ENCODE peak calls at places on chromosome 6, in eight cellular contexts. X is suprapubic skin, Q is left lung, D is heart left ventricle, P is HepG2, O is tibial artery, C is astrocyte, A is vagina. U is an unnamed sample.

GRCh38 chr6:63349401-63349800 is 29.6 kb upstream of the LGSN start:
- DNase-seq in O (no peak), P (no peak), C (no peak), D (no peak), X (no peak), A (no peak), Q (no peak), U (no peak)

GRCh38 chr6:35136185-35136584 is 5.0 kb downstream of the TCP11 start:
- DNase-seq in D (no peak), C (no peak), Q (no peak), A (no peak), O (no peak), X (no peak), P (no peak), U (no peak)

GRCh38 chr6:87606199-87606598 is 16.3 kb downstream of the ORC3 start:
- DNase-seq in C (no peak), P (no peak), X (no peak), Q (no peak), D (no peak), O (no peak), A (no peak), U (no peak)

GRCh38 chr6:114747995-114748625 is 405.3 kb upstream of the HS3ST5 start:
- DNase-seq in O (peak), Q (no peak), X (peak), P (peak), C (peak), D (peak), A (no peak), U (peak)

GRCh38 chr6:166540631-166541331 is 45.7 kb downstream of the RAMACL start:
- DNase-seq in O (no peak), D (no peak), X (no peak), C (peak), P (no peak), A (no peak), Q (no peak), U (no peak)

GRCh38 chr6:364609-365540 is 26.7 kb upstream of the IRF4 start:
- DNase-seq in D (peak), C (no peak), Q (no peak), A (no peak), O (no peak), P (no peak), X (no peak), U (no peak)

GRCh38 chr6:28965706-28966105 is 39.4 kb downstream of the ZNF311 start:
- DNase-seq in O (no peak), D (no peak), X (no peak), Q (no peak), A (no peak), P (no peak), C (no peak), U (no peak)

GRCh38 chr6:144104898-144105487 is 9.6 kb upstream of the SF3B5 start:
- DNase-seq in A (no peak), P (peak), Q (no peak), D (no peak), X (no peak), C (peak), O (no peak), U (peak)

GRCh38 chr6:138465007-138465645 is 34.2 kb downstream of the NHSL1 start:
- DNase-seq in D (no peak), X (no peak), P (peak), O (no peak), A (no peak), Q (no peak), C (peak), U (peak)

GRCh38 chr6:503610-504362 is 112.2 kb downstream of the IRF4 start:
- DNase-seq in O (no peak), C (no peak), Q (no peak), P (no peak), D (peak), X (no peak), A (no peak), U (no peak)

GRCh38 chr6:148716811-148717210 is 30.0 kb upstream of the UST start:
- DNase-seq in O (no peak), C (no peak), P (no peak), Q (no peak), D (no peak), X (no peak), A (no peak), U (no peak)

GRCh38 chr6:1029196-1029595 is 282.7 kb upstream of the FOXQ1 start:
- DNase-seq in O (no peak), A (no peak), C (no peak), Q (no peak), P (no peak), X (peak), D (no peak), U (no peak)

GRCh38 chr6:164807125-164807524 is 502.3 kb downstream of the C6orf118 start:
- DNase-seq in Q (no peak), O (no peak), C (no peak), D (no peak), P (no peak), X (no peak), A (no peak), U (no peak)

GRCh38 chr6:138655828-138656227 is 117.7 kb upstream of the CCDC28A start:
- DNase-seq in D (no peak), X (no peak), O (peak), P (no peak), Q (no peak), C (no peak), A (no peak), U (no peak)

GRCh38 chr6:142822882-142823578 is 121.9 kb downstream of the HIVEP2 start:
- DNase-seq in C (no peak), X (no peak), Q (no peak), D (no peak), A (no peak), P (no peak), O (no peak), U (no peak)

GRCh38 chr6:63677282-63677681 is 41.7 kb downstream of the PHF3 start:
- DNase-seq in D (no peak), O (no peak), X (no peak), C (no peak), Q (no peak), P (peak), A (no peak), U (no peak)

GRCh38 chr6:136846046-136846445 is 23.7 kb downstream of the PEX7 start:
- DNase-seq in D (no peak), O (peak), A (no peak), P (peak), Q (no peak), X (no peak), C (peak), U (peak)

GRCh38 chr6:31712296-31712695 is 2.9 kb upstream of the LY6G6D start:
- DNase-seq in P (no peak), D (peak), O (no peak), Q (no peak), X (no peak), C (no peak), A (no peak), U (no peak)

GRCh38 chr6:34412643-34413214 is 13.1 kb downstream of the RPS10 start:
- DNase-seq in P (no peak), O (no peak), Q (no peak), A (no peak), C (peak), X (no peak), D (no peak), U (no peak)

GRCh38 chr6:32852018-32852843 is 1.3 kb downstream of the TAP1 start:
- DNase-seq in C (no peak), D (peak), Q (peak), A (peak), X (no peak), P (no peak), O (peak), U (no peak)

GRCh38 chr6:53294095-53294494 is 54.7 kb downstream of the ELOVL5 start:
- DNase-seq in D (no peak), O (no peak), X (no peak), Q (no peak), P (peak), A (no peak), C (no peak), U (no peak)

GRCh38 chr6:80144753-80145152 is 38.3 kb downstream of the BCKDHB start:
- DNase-seq in D (no peak), X (no peak), P (no peak), A (no peak), C (no peak), Q (no peak), O (no peak), U (no peak)

GRCh38 chr6:169647637-169648036 is 54.2 kb downstream of the WDR27 start:
- DNase-seq in A (no peak), C (no peak), O (no peak), D (no peak), P (no peak), X (no peak), Q (no peak), U (no peak)

GRCh38 chr6:38193051-38193450 is 373.5 kb downstream of the ZFAND3 start:
- DNase-seq in X (peak), P (no peak), O (no peak), D (no peak), C (no peak), Q (no peak), A (no peak), U (no peak)

GRCh38 chr6:98787961-98788360 is 46.4 kb upstream of the POU3F2 start:
- DNase-seq in P (no peak), D (no peak), A (no peak), Q (no peak), C (peak), O (no peak), X (no peak), U (no peak)

GRCh38 chr6:62298745-62299392 is 12.8 kb upstream of the KHDRBS2 start:
- DNase-seq in P (no peak), C (no peak), A (no peak), D (no peak), O (no peak), X (no peak), Q (no peak), U (no peak)

GRCh38 chr6:40996591-40997247 is 42.3 kb downstream of the UNC5CL start:
- DNase-seq in C (peak), D (no peak), O (no peak), A (peak), Q (no peak), P (peak), X (no peak), U (no peak)

GRCh38 chr6:16704706-16705402 is 56.4 kb downstream of the ATXN1 start:
- DNase-seq in A (no peak), C (peak), P (no peak), X (no peak), Q (no peak), O (no peak), D (no peak), U (no peak)

GRCh38 chr6:53603381-53604121 is 58.6 kb upstream of the GCLC start:
- DNase-seq in P (no peak), C (peak), D (no peak), A (no peak), X (no peak), Q (no peak), O (no peak), U (peak)

GRCh38 chr6:169208011-169208410 is 45.6 kb downstream of the THBS2 start:
- DNase-seq in P (no peak), O (no peak), Q (no peak), D (no peak), C (peak), A (no peak), X (no peak), U (no peak)

GRCh38 chr6:8670792-8671191 is 235.4 kb upstream of the SLC35B3 start:
- DNase-seq in C (no peak), P (no peak), X (no peak), D (no peak), A (no peak), Q (no peak), O (no peak), U (no peak)

GRCh38 chr6:137933696-137934095 is 66.6 kb downstream of the TNFAIP3 start:
- DNase-seq in A (no peak), X (no peak), C (peak), O (peak), Q (no peak), D (peak), P (no peak), U (peak)

GRCh38 chr6:147547369-147547902 is 38.9 kb downstream of the SAMD5 start:
- DNase-seq in O (no peak), C (no peak), X (no peak), P (no peak), Q (no peak), D (no peak), A (no peak), U (no peak)

GRCh38 chr6:107712523-107713213 is 111.4 kb downstream of the SCML4 start:
- DNase-seq in X (no peak), Q (no peak), P (no peak), D (no peak), O (no peak), A (peak), C (peak), U (peak)
- H3K4me3 ChIP-seq in X (peak), Q (peak), P (no peak), D (no peak), O (peak), A (peak), C (no peak), U (peak)

GRCh38 chr6:134211297-134211696 is 106.6 kb downstream of the SGK1 start:
- DNase-seq in A (no peak), D (no peak), C (no peak), O (no peak), Q (no peak), P (no peak), X (no peak), U (no peak)
- H3K27ac ChIP-seq in A (no peak), D (no peak), C (no peak), O (no peak), Q (no peak), P (no peak), X (no peak), U (no peak)

DNA sequence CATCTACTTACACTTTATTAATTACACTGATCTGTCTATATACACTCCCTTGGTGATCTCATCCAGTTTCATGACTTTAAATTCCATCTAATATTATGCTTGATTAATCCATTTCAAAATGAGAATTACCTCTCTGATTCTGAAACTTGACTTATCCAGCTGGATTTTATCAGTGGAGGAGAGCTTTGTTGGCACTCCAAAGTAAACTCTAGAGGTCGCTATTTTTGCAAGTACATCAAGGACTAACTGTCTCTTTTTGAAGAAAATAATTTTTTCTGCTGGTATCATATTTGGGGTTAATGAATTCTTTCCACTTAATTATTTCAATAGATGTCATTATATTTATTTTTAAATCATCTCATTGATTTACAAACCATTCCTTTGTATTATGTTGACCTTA is 630.3 kb upstream of the MAN1A1 start:
- DNase-seq in D (no peak), X (no peak), A (no peak), Q (no peak), C (no peak), O (no peak), P (peak), U (no peak)
- TF ChIP-seq CTCF in D (no peak), X (no peak), A (no peak), Q (no peak), C (peak), O (no peak), P (no peak), U (no peak)

DNA sequence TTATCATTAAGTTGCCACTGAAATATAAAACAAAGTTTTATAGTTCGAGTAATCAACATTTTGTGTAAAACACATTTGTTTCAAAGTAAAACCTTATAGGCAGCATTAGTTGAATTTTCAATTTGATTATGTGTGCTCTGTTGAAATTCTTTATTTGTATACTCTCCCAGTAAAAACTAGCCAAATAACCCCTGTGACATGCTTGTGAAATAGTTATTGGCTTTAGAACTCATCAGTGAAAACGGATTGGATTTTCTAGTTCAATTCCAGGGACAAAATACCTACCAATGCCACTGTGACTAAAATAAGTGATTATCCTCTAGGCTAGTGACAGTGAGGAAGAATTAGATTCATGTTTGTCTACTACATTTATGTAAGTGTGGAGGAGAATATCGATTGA is 212.9 kb downstream of the TMEM200A start:
- DNase-seq in P (no peak), D (no peak), X (no peak), Q (no peak), O (no peak), C (no peak), A (no peak), U (no peak)
- H3K4me3 ChIP-seq in P (no peak), D (no peak), X (no peak), Q (no peak), O (no peak), C (no peak), A (no peak), U (no peak)

GRCh38 chr6:17874753-17875152 is 112.7 kb downstream of the KIF13A start:
- DNase-seq in D (no peak), X (no peak), C (no peak), O (no peak), P (no peak), A (no peak), Q (no peak), U (no peak)

GRCh38 chr6:17879224-17879623 is 108.2 kb downstream of the KIF13A start:
- DNase-seq in O (no peak), Q (no peak), D (no peak), X (no peak), P (no peak), A (no peak), C (peak), U (no peak)

GRCh38 chr6:17878734-17879133 is 108.7 kb downstream of the KIF13A start:
- DNase-seq in C (no peak), D (no peak), O (no peak), Q (no peak), X (no peak), P (peak), A (no peak), U (no peak)

GRCh38 chr6:17877890-17878440 is 109.5 kb downstream of the KIF13A start:
- DNase-seq in C (no peak), A (no peak), Q (no peak), D (no peak), X (no peak), P (no peak), O (no peak), U (no peak)

DNA sequence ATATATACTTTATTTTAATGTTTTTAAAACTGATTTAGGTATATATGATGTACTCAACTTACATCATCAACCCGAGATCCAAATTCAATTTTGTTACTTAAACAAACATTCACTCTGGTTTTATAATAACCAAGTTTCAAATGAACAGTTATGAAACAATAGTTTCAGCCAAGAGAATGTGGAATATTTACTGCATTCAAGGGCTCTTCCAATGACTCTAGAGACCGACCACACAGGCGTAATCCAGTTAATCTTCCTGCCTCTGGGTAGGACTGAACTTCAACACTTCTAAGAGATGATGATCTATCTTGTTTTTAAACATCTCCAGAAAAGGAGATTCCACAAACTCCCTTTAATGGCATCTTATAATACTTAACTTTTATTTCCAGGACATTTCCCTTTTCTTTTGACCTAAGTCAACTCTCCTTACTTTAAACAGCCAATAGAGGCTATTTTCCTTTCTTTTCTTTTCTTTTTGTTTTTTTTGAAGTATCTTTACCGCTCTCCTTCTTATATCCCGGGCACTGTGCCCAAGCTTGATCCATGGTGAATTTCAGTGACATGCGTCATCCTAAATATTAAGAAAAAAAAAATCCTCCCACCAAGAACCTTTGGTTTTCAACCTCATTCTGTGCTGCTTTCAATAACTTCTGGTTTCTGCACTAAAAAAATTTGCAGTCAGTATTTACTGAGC is 110.1 kb downstream of the KIF13A start:
- DNase-seq in O (no peak), C (peak), D (no peak), A (no peak), P (no peak), X (no peak), Q (no peak), U (peak)
- H3K27ac ChIP-seq in O (no peak), C (peak), D (no peak), A (no peak), P (no peak), X (no peak), Q (no peak), U (peak)

GRCh38 chr6:4912559-4912958 is 91.3 kb downstream of the RPP40 start:
- DNase-seq in O (no peak), P (no peak), Q (no peak), D (no peak), A (no peak), C (no peak), X (no peak), U (no peak)
- TF ChIP-seq CTCF in O (no peak), P (no peak), Q (no peak), D (no peak), A (no peak), C (no peak), X (no peak), U (no peak)

DNA sequence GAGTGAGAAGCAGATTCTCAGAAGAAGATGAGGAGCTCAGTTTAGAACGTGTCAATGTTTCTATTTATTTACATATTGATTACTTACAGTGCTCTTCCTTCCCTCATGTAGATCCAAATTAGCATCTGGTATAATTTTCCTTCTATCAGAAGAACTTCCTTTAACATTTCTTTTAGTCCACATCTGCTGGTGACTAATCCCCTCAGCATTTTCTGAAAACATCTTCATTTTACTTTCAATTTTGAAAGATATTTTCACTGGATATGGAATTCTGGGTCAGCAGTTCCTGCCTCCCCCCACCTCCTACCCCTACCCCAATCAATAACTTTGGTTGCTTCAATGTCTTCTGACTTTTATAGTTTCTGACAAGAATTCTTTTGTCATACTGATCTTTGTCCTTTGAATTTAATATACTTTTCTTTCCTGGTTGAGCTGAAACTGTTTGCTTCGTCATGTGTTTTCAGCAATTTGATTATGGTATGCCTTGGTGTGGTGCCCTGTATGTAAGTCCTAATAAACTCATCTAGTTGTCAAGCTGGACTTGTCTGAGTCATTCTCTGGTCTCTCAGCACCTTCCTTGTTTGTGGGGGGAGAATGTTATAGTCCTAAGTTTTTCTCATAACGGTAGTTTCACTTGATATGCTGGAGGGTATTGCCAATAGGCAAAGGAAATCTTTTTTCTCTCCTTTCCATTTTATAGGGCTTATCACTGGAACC is 57.0 kb downstream of the SMPDL3A start:
- DNase-seq in X (no peak), D (no peak), O (no peak), P (no peak), A (no peak), C (peak), Q (no peak), U (no peak)
- H3K4me3 ChIP-seq in X (no peak), D (no peak), O (no peak), P (no peak), A (no peak), C (no peak), Q (no peak), U (no peak)

GRCh38 chr6:157665172-157665571 is 157.9 kb upstream of the SNX9 start:
- DNase-seq in D (no peak), A (no peak), C (no peak), O (no peak), P (no peak), Q (no peak), X (no peak), U (no peak)

GRCh38 chr6:157668690-157669089 is 154.4 kb upstream of the SNX9 start:
- DNase-seq in P (no peak), A (no peak), Q (peak), O (no peak), X (peak), D (no peak), C (no peak), U (no peak)

GRCh38 chr6:157666721-157667120 is 156.3 kb upstream of the SNX9 start:
- DNase-seq in A (no peak), P (no peak), C (no peak), O (no peak), X (no peak), D (no peak), Q (no peak), U (no peak)

GRCh38 chr6:157668034-157668401 is 155.0 kb upstream of the SNX9 start:
- DNase-seq in O (no peak), A (no peak), P (no peak), D (no peak), C (no peak), X (peak), Q (no peak), U (no peak)

GRCh38 chr6:157667211-157668033 is 155.6 kb upstream of the SNX9 start:
- DNase-seq in C (peak), X (peak), O (peak), D (no peak), P (peak), A (no peak), Q (no peak), U (no peak)
- H3K27ac ChIP-seq in C (no peak), X (no peak), O (no peak), D (no peak), P (no peak), A (peak), Q (no peak), U (no peak)

GRCh38 chr6:118808794-118809668 is 84.9 kb upstream of the ASF1A start:
- DNase-seq in A (no peak), Q (no peak), O (no peak), D (no peak), C (no peak), X (no peak), P (no peak), U (no peak)
- TF ChIP-seq CTCF in A (no peak), Q (no peak), O (no peak), D (no peak), C (no peak), X (no peak), P (no peak), U (no peak)